ENCODE peak calls at places on chromosomes 5 and 9, in six cellular contexts. R is IMR-90, Y is PC-3, I is T-helper 9 cell, G is HT-29, H is H4. Z is an unnamed sample.

GRCh38 chr9:69122391-69123141 is 51.5 kb upstream of the TJP2 start:
- DNase-seq in R (peak), Y (peak), I (no peak), G (peak), H (no peak), Z (peak)

GRCh38 chr5:167582916-167583315 is 708.5 kb upstream of the WWC1 start:
- DNase-seq in R (peak), Y (no peak), I (no peak), G (no peak), H (no peak), Z (no peak)

GRCh38 chr9:14677872-14678271 is 15.4 kb downstream of the ZDHHC21 start:
- DNase-seq in R (no peak), Y (no peak), I (no peak), G (no peak), H (no peak), Z (no peak)

GRCh38 chr9:136081113-136081825 is 13.8 kb downstream of the NACC2 start:
- DNase-seq in R (peak), Y (no peak), I (no peak), G (no peak), H (no peak), Z (no peak)

GRCh38 chr5:98308960-98309359 is 464.5 kb upstream of the RGMB start:
- DNase-seq in R (peak), Y (peak), I (no peak), G (no peak), H (no peak), Z (no peak)

GRCh38 chr5:2257326-2258244 is 374.9 kb upstream of the IRX4 start:
- DNase-seq in R (no peak), Y (no peak), I (no peak), G (no peak), H (no peak), Z (no peak)

GRCh38 chr5:172364773-172365172 is 81.2 kb upstream of the UBTD2 start:
- DNase-seq in R (no peak), Y (no peak), I (no peak), G (no peak), H (no peak), Z (peak)

GRCh38 chr5:136200761-136201160 is 7.8 kb upstream of the SMIM32 start:
- DNase-seq in R (no peak), Y (no peak), I (no peak), G (no peak), H (no peak), Z (no peak)

GRCh38 chr9:32395483-32396216 is 11.2 kb downstream of the ACO1 start:
- DNase-seq in R (peak), Y (peak), I (no peak), G (no peak), H (peak), Z (no peak)

GRCh38 chr5:136772541-136772940 is 407.2 kb upstream of the TRPC7 start:
- DNase-seq in R (no peak), Y (no peak), I (no peak), G (no peak), H (no peak), Z (no peak)

GRCh38 chr5:129065721-129066120 is 28.8 kb upstream of the ISOC1 start:
- DNase-seq in R (no peak), Y (no peak), I (no peak), G (no peak), H (no peak), Z (no peak)

GRCh38 chr9:28024616-28025147 is 451.4 kb upstream of the C9orf72 start:
- DNase-seq in R (no peak), Y (no peak), I (no peak), G (no peak), H (no peak), Z (no peak)

GRCh38 chr5:15008476-15008875 is 136.9 kb upstream of the ANKH start:
- DNase-seq in R (peak), Y (peak), I (no peak), G (peak), H (peak), Z (peak)

GRCh38 chr9:93118863-93119702 is 15.0 kb downstream of the NINJ1 start:
- DNase-seq in R (no peak), Y (no peak), I (no peak), G (no peak), H (no peak), Z (no peak)

GRCh38 chr9:130736834-130737233 is 43.3 kb downstream of the EXOSC2 start:
- DNase-seq in R (no peak), Y (no peak), I (no peak), G (no peak), H (no peak), Z (no peak)

GRCh38 chr5:132680780-132681475 is 7.1 kb downstream of the IL4 start:
- DNase-seq in R (no peak), Y (no peak), I (no peak), G (no peak), H (no peak), Z (no peak)

GRCh38 chr9:106862115-106862945 is 636 bp upstream of the ZNF462 start:
- DNase-seq in R (peak), Y (peak), I (no peak), G (no peak), H (peak), Z (peak)

GRCh38 chr5:138032028-138032571 is 779 bp downstream of the FAM13B start:
- DNase-seq in R (peak), Y (peak), I (no peak), G (peak), H (peak), Z (no peak)

Z was measured in SK-MEL-5.